ENCODE peak calls at places on chromosomes 6 and 20, in five cellular contexts. One of them, this sample, is unnamed.
A peak's percentile ranks its signal among the peaks of the same experiment; 100 is the strongest.

GRCh38 chr6:53264915-53265615 is 83.7 kb downstream of the ELOVL5 start:
- DNase-seq in GM23248: no peak
- DNase-seq in mucosa of gallbladder: no peak
- DNase-seq in EL: no peak
- DNase-seq in activated T-cell treated with anti-CD3 and anti-CD28 coated beads, Interleukin-2, amount 50 U/mL, for 72 hours: no peak
- DNase-seq in this sample: no peak

GRCh38 chr20:14544688-14545087 is 207.3 kb upstream of the FLRT3 start:
- DNase-seq in EL: no peak
- DNase-seq in activated T-cell treated with anti-CD3 and anti-CD28 coated beads, Interleukin-2, amount 50 U/mL, for 72 hours: no peak
- DNase-seq in mucosa of gallbladder: no peak
- DNase-seq in GM23248: no peak
- DNase-seq in this sample: no peak

GRCh38 chr6:132907915-132908314 is 93.5 kb downstream of the RPS12 start:
- DNase-seq in GM23248: peak; percentile 82
- DNase-seq in EL: peak; percentile 80
- DNase-seq in mucosa of gallbladder: no peak
- DNase-seq in activated T-cell treated with anti-CD3 and anti-CD28 coated beads, Interleukin-2, amount 50 U/mL, for 72 hours: no peak
- DNase-seq in this sample: peak; percentile 75

GRCh38 chr6:147222160-147222838 is 18.1 kb downstream of the STXBP5 start:
- DNase-seq in GM23248: peak; percentile 58
- DNase-seq in mucosa of gallbladder: no peak
- DNase-seq in activated T-cell treated with anti-CD3 and anti-CD28 coated beads, Interleukin-2, amount 50 U/mL, for 72 hours: no peak
- DNase-seq in EL: peak; percentile 27
- DNase-seq in this sample: peak; percentile 55

GRCh38 chr6:30769088-30769852 is 24.9 kb upstream of the IER3 start:
- DNase-seq in activated T-cell treated with anti-CD3 and anti-CD28 coated beads, Interleukin-2, amount 50 U/mL, for 72 hours: peak; percentile 80
- DNase-seq in mucosa of gallbladder: peak; percentile 75
- DNase-seq in GM23248: peak; percentile 98
- DNase-seq in EL: peak; percentile 98
- DNase-seq in this sample: peak; percentile 96

GRCh38 chr6:107607109-107607508 is 117.2 kb downstream of the SOBP start:
- DNase-seq in activated T-cell treated with anti-CD3 and anti-CD28 coated beads, Interleukin-2, amount 50 U/mL, for 72 hours: no peak
- DNase-seq in mucosa of gallbladder: peak; percentile 30
- DNase-seq in GM23248: no peak
- DNase-seq in EL: no peak
- DNase-seq in this sample: no peak

GRCh38 chr6:161546632-161547031 is 272.8 kb upstream of the AGPAT4 start:
- DNase-seq in GM23248: no peak
- DNase-seq in activated T-cell treated with anti-CD3 and anti-CD28 coated beads, Interleukin-2, amount 50 U/mL, for 72 hours: no peak
- DNase-seq in mucosa of gallbladder: no peak
- DNase-seq in EL: no peak
- DNase-seq in this sample: no peak

GRCh38 chr20:23995905-23996666 is 7.5 kb upstream of the GGTLC1 start:
- DNase-seq in GM23248: peak; percentile 65
- DNase-seq in activated T-cell treated with anti-CD3 and anti-CD28 coated beads, Interleukin-2, amount 50 U/mL, for 72 hours: peak; percentile 55
- DNase-seq in mucosa of gallbladder: peak; percentile 54
- DNase-seq in EL: peak; percentile 35
- DNase-seq in this sample: peak; percentile 60

This sample was measured in PC-3.